ENCODE peak calls at places on chromosomes 13 and 19, in four cellular contexts. F is colonic mucosa, A is Calu3, Q is NCI-H2107. C is an unnamed sample.

GRCh38 chr19:38213911-38214625 is 10.0 kb downstream of the DPF1 start:
- DNase-seq in F (no peak), Q (no peak), A (peak), C (no peak)

GRCh38 chr13:107370036-107370785 is 802.3 kb upstream of the ARGLU1 start:
- DNase-seq in A (no peak), F (no peak), Q (no peak), C (no peak)

GRCh38 chr13:109787135-109787954 is 962 bp upstream of the IRS2 start:
- DNase-seq in F (peak), Q (no peak), A (no peak), C (no peak)

GRCh38 chr13:20197361-20197834 is 4.7 kb upstream of the GJB2 start:
- DNase-seq in A (no peak), Q (no peak), F (no peak), C (peak)

GRCh38 chr19:38711726-38712153 is 32.5 kb downstream of the CAPN12 start:
- DNase-seq in Q (peak), A (no peak), F (no peak), C (no peak)

GRCh38 chr13:92510416-92510815 is 716.2 kb upstream of the GPC6 start:
- DNase-seq in A (no peak), F (no peak), Q (no peak), C (no peak)

GRCh38 chr19:48372904-48373303 is 8.7 kb downstream of the SYNGR4 start:
- DNase-seq in F (peak), Q (peak), A (no peak), C (no peak)

GRCh38 chr19:17855333-17856152 is 4.2 kb upstream of the RPL18A start:
- DNase-seq in Q (peak), A (peak), F (peak), C (peak)

GRCh38 chr13:39777527-39778061 is 122.1 kb downstream of the COG6 start:
- DNase-seq in Q (no peak), A (peak), F (no peak), C (peak)

GRCh38 chr13:101514695-101515275 is 62.3 kb downstream of the ITGBL1 start:
- DNase-seq in F (peak), A (peak), Q (no peak), C (peak)